ENCODE peak calls at places on chromosomes 1 and 21, in four cellular contexts. R is stimulated activated CD8-positive, alpha-beta memory T cell treated with anti-CD3 and anti-CD28 coated beads, Interleukin-12 subunit alpha, Interleukin-12 subunit beta, amount 100 ng/mL, for 1 hour; U is NCI-H460; N is occipital lobe. K is an unnamed sample.

GRCh38 chr1:983736-984475 is 2.0 kb upstream of the PERM1 start:
- DNase-seq in R (peak; percentile 44), U (no peak), N (no peak), K (no peak)

GRCh38 chr1:212188599-212189351 is 96.4 kb upstream of the PPP2R5A start:
- DNase-seq in R (no peak), U (no peak), N (no peak), K (no peak)

GRCh38 chr1:44345187-44345775 is 9.8 kb downstream of the ERI3 start:
- DNase-seq in R (no peak), U (no peak), N (no peak), K (no peak)

GRCh38 chr1:29121516-29121937 is 2.2 kb downstream of the TMEM200B start:
- DNase-seq in R (no peak), U (no peak), N (no peak), K (no peak)

GRCh38 chr1:184533049-184533448 is 146.2 kb downstream of the C1orf21 start:
- DNase-seq in R (no peak), U (no peak), N (no peak), K (no peak)

GRCh38 chr1:150567341-150567716 is 12.1 kb downstream of the MCL1 start:
- DNase-seq in R (no peak), U (no peak), N (no peak), K (peak; percentile 40)

GRCh38 chr1:206839857-206840256 is 25.6 kb upstream of the IL20 start:
- DNase-seq in R (no peak), U (no peak), N (no peak), K (peak; percentile 71)

GRCh38 chr1:94634977-94635416 is 93.4 kb upstream of the F3 start:
- DNase-seq in R (no peak), U (no peak), N (no peak), K (no peak)

GRCh38 chr1:245217853-245218608 is 63.2 kb downstream of the KIF26B start:
- DNase-seq in R (no peak), U (no peak), N (no peak), K (no peak)

GRCh38 chr1:41108696-41109284 is 87.3 kb upstream of the SLFNL1 start:
- DNase-seq in R (no peak), U (no peak), N (no peak), K (peak; percentile 11)

GRCh38 chr1:192826791-192827477 is 18.1 kb downstream of the RGS2 start:
- DNase-seq in R (no peak), U (peak; percentile 99), N (no peak), K (no peak)

GRCh38 chr1:40392206-40392605 is 18.7 kb downstream of the SMAP2 start:
- DNase-seq in R (no peak), U (no peak), N (no peak), K (peak; percentile 88)

GRCh38 chr1:150976879-150977694 is 2.5 kb upstream of the CERS2 start:
- DNase-seq in R (peak; percentile 53), U (peak; percentile 97), N (peak; percentile 39), K (no peak)

GRCh38 chr21:41627428-41627827 is 119.5 kb upstream of the TMPRSS2 start:
- DNase-seq in R (no peak), U (no peak), N (no peak), K (peak; percentile 47)

GRCh38 chr1:185816460-185816859 is 82.3 kb downstream of the HMCN1 start:
- DNase-seq in R (no peak), U (no peak), N (no peak), K (peak; percentile 47)

GRCh38 chr1:116345830-116346229 is 27.2 kb upstream of the ATP1A1 start:
- DNase-seq in R (peak; percentile 25), U (no peak), N (no peak), K (no peak)

GRCh38 chr1:81699234-81699633 is 101.5 kb upstream of the ADGRL2 start:
- DNase-seq in R (no peak), U (no peak), N (no peak), K (peak; percentile 80)

GRCh38 chr1:61223140-61223539 is 140.8 kb downstream of the NFIA start:
- DNase-seq in R (no peak), U (no peak), N (no peak), K (no peak)

GRCh38 chr21:44933199-44933937 is 6.5 kb upstream of the SLX9 start:
- DNase-seq in R (no peak), U (no peak), N (no peak), K (no peak)

GRCh38 chr1:230067871-230068814 is 1.1 kb downstream of the GALNT2 start:
- DNase-seq in R (no peak), U (no peak), N (peak; percentile 26), K (no peak)

GRCh38 chr1:22471078-22471477 is 19.4 kb downstream of the ZBTB40 start:
- DNase-seq in R (no peak), U (no peak), N (no peak), K (peak; percentile 54)

GRCh38 chr1:10107985-10108663 is 75.4 kb downstream of the UBE4B start:
- DNase-seq in R (no peak), U (peak; percentile 32), N (peak; percentile 17), K (peak; percentile 85)

GRCh38 chr1:203174324-203174985 is 1.2 kb downstream of the MYBPH start:
- DNase-seq in R (no peak), U (no peak), N (no peak), K (no peak)

GRCh38 chr1:206658264-206658980 is 23.1 kb downstream of the DYRK3 start:
- DNase-seq in R (peak; percentile 31), U (no peak), N (no peak), K (no peak)

GRCh38 chr1:10616696-10617095 is 141.9 kb downstream of the PEX14 start:
- DNase-seq in R (no peak), U (no peak), N (no peak), K (no peak)

GRCh38 chr1:44043176-44044070 is 12.2 kb upstream of the SLC6A9 start:
- DNase-seq in R (no peak), U (no peak), N (no peak), K (no peak)

GRCh38 chr1:152047607-152047953 is 10.8 kb upstream of the S100A11 start:
- DNase-seq in R (no peak), U (no peak), N (no peak), K (peak; percentile 89)

GRCh38 chr1:204357551-204357950 is 2.2 kb downstream of the PLEKHA6 start:
- DNase-seq in R (no peak), U (no peak), N (peak; percentile 32), K (no peak)

GRCh38 chr1:208141793-208142192 is 102.4 kb downstream of the PLXNA2 start:
- DNase-seq in R (no peak), U (no peak), N (no peak), K (no peak)

GRCh38 chr1:156480015-156480368 is 20.6 kb downstream of the MEF2D start:
- DNase-seq in R (no peak), U (no peak), N (no peak), K (no peak)

GRCh38 chr21:31264574-31264973 is 79.5 kb downstream of the TIAM1 start:
- DNase-seq in R (no peak), U (no peak), N (no peak), K (no peak)